ENCODE peak calls at places on chromosomes 12 and 14, in four cellular contexts. W, V, F and R are unnamed samples.

GRCh38 chr12:108768591-108769500 is 37.5 kb upstream of the CORO1C start:
- DNase-seq in W (peak; percentile 14), V (peak; percentile 28), F (peak; percentile 84), R (no peak)

GRCh38 chr14:72120315-72120714 is 188.1 kb downstream of the RGS6 start:
- DNase-seq in W (no peak), V (no peak), F (no peak), R (no peak)

GRCh38 chr12:27560126-27560525 is 36.1 kb downstream of the PPFIBP1 start:
- DNase-seq in W (no peak), V (no peak), F (no peak), R (no peak)

GRCh38 chr14:94697773-94698556 is 71.9 kb downstream of the GSC start:
- DNase-seq in W (no peak), V (no peak), F (no peak), R (no peak)

GRCh38 chr14:58626441-58626840 is 11.3 kb upstream of the DACT1 start:
- DNase-seq in W (no peak), V (no peak), F (no peak), R (no peak)

GRCh38 chr12:130715150-130715995 is 726 bp downstream of the RIMBP2 start:
- DNase-seq in W (no peak), V (no peak), F (no peak), R (no peak)

GRCh38 chr12:129082441-129082840 is 229.2 kb downstream of the GLT1D1 start:
- DNase-seq in W (no peak), V (no peak), F (no peak), R (no peak)

GRCh38 chr14:67477926-67478915 is 10.3 kb downstream of the TMEM229B start:
- DNase-seq in W (peak; percentile 67), V (no peak), F (no peak), R (no peak)

GRCh38 chr14:59566281-59566680 is 10.3 kb downstream of the CCDC175 start:
- DNase-seq in W (no peak), V (no peak), F (no peak), R (no peak)

GRCh38 chr12:53048780-53049401 is 974 bp upstream of the TNS2 start:
- DNase-seq in W (no peak), V (no peak), F (no peak), R (no peak)

GRCh38 chr12:114241973-114242434 is 163.9 kb downstream of the TBX5 start:
- DNase-seq in W (no peak), V (no peak), F (no peak), R (no peak)

GRCh38 chr14:93723001-93723400 is 65.3 kb downstream of the PRIMA1 start:
- DNase-seq in W (no peak), V (no peak), F (no peak), R (no peak)

GRCh38 chr12:9604288-9604687 is 3.4 kb downstream of the KLRB1 start:
- DNase-seq in W (no peak), V (no peak), F (no peak), R (no peak)

GRCh38 chr12:47942327-47943230 is 20.8 kb upstream of the TMEM106C start:
- DNase-seq in W (no peak), V (no peak), F (no peak), R (no peak)

GRCh38 chr12:94618995-94619695 is 31.2 kb downstream of the TMCC3 start:
- DNase-seq in W (peak; percentile 99), V (no peak), F (no peak), R (peak; percentile 94)

GRCh38 chr12:113981876-113982275 is 15.8 kb upstream of the RBM19 start:
- DNase-seq in W (no peak), V (no peak), F (no peak), R (no peak)

GRCh38 chr12:5524769-5525436 is 93.0 kb downstream of the NTF3 start:
- DNase-seq in W (no peak), V (no peak), F (no peak), R (no peak)

GRCh38 chr14:99158646-99159165 is 113.3 kb downstream of the BCL11B start:
- DNase-seq in W (no peak), V (no peak), F (no peak), R (no peak)

GRCh38 chr12:49942921-49943662 is 7.4 kb upstream of the AQP2 start:
- DNase-seq in W (peak; percentile 65), V (no peak), F (no peak), R (no peak)

GRCh38 chr14:21204167-21205025 is 48.5 kb upstream of the OR5AU1 start:
- DNase-seq in W (no peak), V (no peak), F (no peak), R (no peak)

GRCh38 chr14:104423715-104424405 is 155.7 kb upstream of the C14orf180 start:
- DNase-seq in W (no peak), V (no peak), F (no peak), R (no peak)

GRCh38 chr12:27709932-27710591 is 570 bp upstream of the MRPS35 start:
- DNase-seq in W (peak; percentile 50), V (no peak), F (no peak), R (peak; percentile 45)

GRCh38 chr12:66763453-66763852 is 84.6 kb upstream of the GRIP1 start:
- DNase-seq in W (no peak), V (no peak), F (no peak), R (no peak)

GRCh38 chr14:20682127-20682434 is 2.3 kb upstream of the RNASE4 start:
- DNase-seq in W (no peak), V (no peak), F (no peak), R (no peak)

GRCh38 chr14:36477266-36477665 is 42.8 kb downstream of the NKX2-1 start:
- DNase-seq in W (peak; percentile 25), V (no peak), F (no peak), R (no peak)

GRCh38 chr12:69067713-69068112 is 134.7 kb upstream of the CPM start:
- DNase-seq in W (no peak), V (no peak), F (no peak), R (no peak)

GRCh38 chr14:104039214-104039613 is 46.3 kb upstream of the ASPG start:
- DNase-seq in W (no peak), V (no peak), F (no peak), R (no peak)

GRCh38 chr14:99231850-99232401 is 40.1 kb downstream of the BCL11B start:
- DNase-seq in W (no peak), V (peak; percentile 48), F (no peak), R (no peak)

GRCh38 chr12:3416670-3417069 is 74.3 kb upstream of the PRMT8 start:
- DNase-seq in W (no peak), V (no peak), F (no peak), R (no peak)

GRCh38 chr12:43009866-43010265 is 420.3 kb upstream of the PRICKLE1 start:
- DNase-seq in W (no peak), V (no peak), F (no peak), R (no peak)

GRCh38 chr14:76456891-76457586 is 81.1 kb downstream of the ESRRB start:
- DNase-seq in W (no peak), V (no peak), F (no peak), R (no peak)

GRCh38 chr12:120583478-120584030 is 2.4 kb upstream of the POP5 start:
- DNase-seq in W (peak; percentile 70), V (peak; percentile 60), F (peak; percentile 58), R (peak; percentile 36)

GRCh38 chr12:44817687-44818086 is 58.4 kb downstream of the NELL2 start:
- DNase-seq in W (no peak), V (no peak), F (no peak), R (no peak)

GRCh38 chr12:57153420-57153997 is 6.1 kb upstream of the LRP1-AS start:
- DNase-seq in W (no peak), V (no peak), F (no peak), R (no peak)

GRCh38 chr12:48999371-49000131 is at the start of gene DDN:
- DNase-seq in W (peak; percentile 35), V (no peak), F (no peak), R (peak; percentile 54)

GRCh38 chr14:90518941-90519256 is 122.1 kb downstream of the CALM1 start:
- DNase-seq in W (peak; percentile 32), V (no peak), F (no peak), R (no peak)

GRCh38 chr12:124551268-124552144 is 15.9 kb downstream of the NCOR2 start:
- DNase-seq in W (peak; percentile 61), V (no peak), F (no peak), R (no peak)

DNA sequence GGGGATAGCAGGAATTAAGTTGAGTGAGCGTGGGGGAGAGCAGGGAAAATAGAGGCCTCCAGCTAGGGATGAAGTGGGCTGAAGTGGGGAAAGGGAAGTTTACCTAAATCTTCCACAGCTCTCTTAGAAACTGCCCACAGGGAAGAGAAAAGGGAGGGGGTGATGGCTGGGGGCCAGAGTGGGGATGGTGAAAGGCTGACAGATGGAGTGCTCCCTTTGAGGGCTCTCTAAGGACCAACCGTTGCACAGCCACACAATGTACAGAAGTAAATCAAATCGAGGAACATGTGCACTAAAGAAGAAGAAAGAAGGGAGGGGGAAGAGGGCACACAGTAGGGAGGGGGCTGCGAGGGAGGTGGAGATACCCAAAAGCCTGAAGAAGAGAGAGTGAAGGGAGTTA is 10.6 kb upstream of the NEUROD4 start:
- DNase-seq in W (no peak), V (no peak), F (no peak), R (no peak)
- TF ChIP-seq CTCF in W (no peak), V (no peak), F (no peak), R (no peak)

GRCh38 chr12:92943482-92944250 is 14.6 kb upstream of the EEA1 start:
- DNase-seq in W (no peak), V (no peak), F (no peak), R (no peak)
- TF ChIP-seq CTCF in W (peak; percentile 4), V (no peak), F (peak; percentile 28), R (peak; percentile 34)

DNA sequence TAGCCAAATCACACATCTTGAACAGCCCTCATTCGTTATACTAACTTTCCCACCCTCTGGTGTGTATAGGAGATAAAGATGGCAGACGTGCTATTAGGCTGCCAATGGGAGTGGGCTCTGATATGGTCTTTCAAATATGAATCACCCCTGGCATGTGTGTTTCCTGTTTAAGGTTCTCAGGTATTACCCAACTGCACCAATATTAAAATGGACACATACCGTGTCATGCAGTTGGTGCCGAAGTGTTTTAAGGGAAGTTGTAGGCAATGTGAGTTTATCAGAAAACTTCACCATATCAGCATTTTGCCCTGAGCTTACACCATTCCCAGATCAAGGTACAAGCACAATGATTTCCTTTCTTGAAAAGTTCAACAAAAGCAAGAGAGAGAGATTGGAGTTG is 33.5 kb downstream of the CHST11 start:
- DNase-seq in W (peak; percentile 7), V (no peak), F (no peak), R (no peak)
- TF ChIP-seq CTCF in W (no peak), V (no peak), F (no peak), R (no peak)

GRCh38 chr12:14317362-14318146 is 47.9 kb upstream of the ATF7IP start:
- DNase-seq in W (peak; percentile 72), V (no peak), F (no peak), R (no peak)
- TF ChIP-seq CTCF in W (no peak), V (no peak), F (no peak), R (no peak)